ENCODE peak calls at places on chromosomes 5 and 9, in six cellular contexts. S, U, N, H, G and D are unnamed samples.

GRCh38 chr9:87372401-87372851 is 125.2 kb upstream of the DAPK1 start:
- DNase-seq in H (no peak), S (no peak), G (no peak), N (no peak), U (no peak), D (no peak)

GRCh38 chr5:167934561-167934971 is 356.9 kb upstream of the WWC1 start:
- DNase-seq in U (no peak), H (no peak), N (no peak), G (no peak), S (no peak), D (no peak)

GRCh38 chr9:137611623-137612609 is 6.4 kb downstream of the ARRDC1 start:
- DNase-seq in H (no peak), N (peak), G (peak), U (peak), S (no peak), D (peak)

GRCh38 chr5:109374625-109375024 is 35.1 kb downstream of the PJA2 start:
- DNase-seq in U (no peak), N (no peak), H (no peak), S (no peak), G (no peak), D (no peak)

GRCh38 chr5:17398439-17398838 is 99.6 kb upstream of the TAF11L2 start:
- DNase-seq in N (no peak), U (no peak), H (no peak), S (no peak), G (no peak), D (no peak)

GRCh38 chr9:122226758-122227575 is 1.8 kb downstream of the LHX6 start:
- DNase-seq in H (no peak), U (peak), G (no peak), N (no peak), S (no peak), D (no peak)

GRCh38 chr9:113220467-113221002 is 542 bp downstream of the FKBP15 start:
- DNase-seq in H (no peak), U (no peak), S (no peak), N (no peak), G (no peak), D (no peak)

GRCh38 chr5:89457411-89458329 is 574.7 kb upstream of the MEF2C start:
- DNase-seq in N (peak), H (no peak), G (peak), U (no peak), S (no peak), D (no peak)

GRCh38 chr9:127746959-127747569 is 12.0 kb upstream of the TOR2A start:
- DNase-seq in U (no peak), H (no peak), N (no peak), G (no peak), S (no peak), D (no peak)

GRCh38 chr5:176725521-176725920 is 78.2 kb downstream of the TSPAN17 start:
- DNase-seq in N (no peak), S (no peak), G (no peak), U (no peak), H (no peak), D (no peak)

GRCh38 chr5:24646915-24647314 is 2.1 kb upstream of the CDH10 start:
- DNase-seq in G (no peak), N (no peak), S (no peak), U (no peak), H (no peak), D (no peak)

GRCh38 chr5:32600057-32600622 is 14.8 kb downstream of the SUB1 start:
- DNase-seq in H (no peak), G (peak), S (no peak), U (no peak), N (no peak), D (no peak)

GRCh38 chr9:77399964-77400363 is 222.6 kb downstream of the VPS13A start:
- DNase-seq in U (no peak), N (no peak), G (no peak), H (no peak), S (no peak), D (no peak)

GRCh38 chr5:31023105-31023504 is 170.4 kb upstream of the CDH6 start:
- DNase-seq in U (no peak), H (no peak), G (no peak), N (no peak), S (no peak), D (no peak)

GRCh38 chr9:125547383-125547782 is 159.6 kb downstream of the MAPKAP1 start:
- DNase-seq in S (no peak), H (no peak), G (no peak), N (no peak), U (no peak), D (no peak)

GRCh38 chr5:68251804-68252648 is 36.5 kb downstream of the PIK3R1 start:
- DNase-seq in U (no peak), G (peak), H (no peak), S (no peak), N (no peak), D (no peak)
- H3K27ac ChIP-seq in U (no peak), G (peak), H (peak), S (peak), N (peak), D (peak)

GRCh38 chr9:79688363-79688762 is 116.6 kb downstream of the TLE4 start:
- DNase-seq in U (no peak), G (no peak), H (no peak), N (no peak), S (no peak), D (no peak)
- H3K27ac ChIP-seq in U (no peak), G (no peak), H (no peak), N (no peak), S (no peak), D (no peak)

GRCh38 chr5:139666551-139666950 is 18.4 kb downstream of the CXXC5 start:
- DNase-seq in H (no peak), N (no peak), G (no peak), S (no peak), U (peak), D (no peak)
- H3K27ac ChIP-seq in H (peak), N (peak), G (peak), S (peak), U (no peak), D (no peak)

GRCh38 chr9:86045654-86046053 is 53.7 kb downstream of the GOLM1 start:
- DNase-seq in U (no peak), H (no peak), N (no peak), S (no peak), G (no peak), D (no peak)

GRCh38 chr9:86043999-86044398 is 55.4 kb downstream of the GOLM1 start:
- DNase-seq in N (no peak), H (no peak), U (no peak), G (no peak), S (no peak), D (no peak)

GRCh38 chr9:86046930-86047341 is 52.4 kb downstream of the GOLM1 start:
- DNase-seq in U (no peak), G (no peak), H (no peak), N (no peak), S (no peak), D (no peak)

GRCh38 chr9:86047361-86047760 is 52.0 kb downstream of the GOLM1 start:
- DNase-seq in S (no peak), H (no peak), N (no peak), U (no peak), G (no peak), D (peak)

GRCh38 chr9:86046080-86046636 is 53.2 kb downstream of the GOLM1 start:
- DNase-seq in N (no peak), S (no peak), U (no peak), H (no peak), G (no peak), D (no peak)
- H3K27ac ChIP-seq in N (no peak), S (no peak), U (no peak), H (no peak), G (no peak), D (no peak)